ENCODE peak calls at places on chromosomes 3 and 15, in eight cellular contexts. Q, L, Y, N, U, T, O and S are unnamed samples. For H3K36me3, the result is how much of the 10 kb centered on the place peaks cover.

GRCh38 chr3:187291001-187291511 is 481 bp downstream of the MASP1 start:
- DNase-seq in U (no peak), Q (no peak), L (peak), Y (peak), T (no peak), O (peak), N (no peak), S (no peak)

GRCh38 chr3:73848173-73848751 is 223.5 kb upstream of the PDZRN3 start:
- DNase-seq in Y (peak), O (peak), L (no peak), N (no peak), U (no peak), Q (peak), T (peak), S (no peak)

GRCh38 chr3:61848885-61849284 is 287.5 kb downstream of the PTPRG start:
- DNase-seq in Q (no peak), T (peak), L (no peak), N (no peak), O (peak), U (no peak), Y (peak), S (no peak)

GRCh38 chr3:149646181-149646766 is 11.6 kb downstream of the WWTR1 start:
- DNase-seq in Q (peak), L (peak), N (no peak), T (no peak), Y (peak), O (peak), U (peak), S (no peak)

GRCh38 chr15:67180514-67181191 is 73.8 kb downstream of the AAGAB start:
- DNase-seq in T (no peak), Q (no peak), Y (no peak), N (no peak), U (no peak), L (no peak), O (no peak), S (no peak)

GRCh38 chr3:187112934-187113793 is 26.1 kb downstream of the RPL39L start:
- DNase-seq in T (no peak), N (no peak), Y (peak), U (peak), Q (peak), O (peak), L (no peak), S (no peak)

GRCh38 chr15:41341519-41341918 is 8.8 kb downstream of the NUSAP1 start:
- DNase-seq in Q (peak), T (no peak), U (no peak), N (no peak), O (no peak), L (no peak), Y (peak), S (no peak)

GRCh38 chr3:195236076-195236798 is 34.7 kb downstream of the XXYLT1 start:
- DNase-seq in O (no peak), Q (no peak), T (no peak), U (no peak), Y (no peak), N (no peak), L (no peak), S (no peak)

GRCh38 chr3:23202921-23203650 is at the start of gene UBE2E2:
- DNase-seq in T (peak), Y (peak), N (peak), L (peak), U (no peak), O (peak), Q (peak), S (no peak)

GRCh38 chr3:173398111-173398479 is 551 bp downstream of the NLGN1 start:
- DNase-seq in U (no peak), O (peak), Q (no peak), N (no peak), Y (no peak), L (no peak), T (no peak), S (no peak)

GRCh38 chr15:73051811-73052678 is at the start of gene NEO1:
- DNase-seq in T (peak), U (peak), L (peak), Q (peak), N (peak), O (peak), Y (peak), S (no peak)

GRCh38 chr3:188000361-188000861 is 153.5 kb upstream of the LPP start:
- DNase-seq in L (no peak), N (no peak), T (peak), Y (no peak), Q (no peak), U (no peak), O (no peak), S (no peak)

GRCh38 chr15:87207945-87208580 is 1048.5 kb downstream of the NTRK3 start:
- DNase-seq in T (no peak), O (peak), N (no peak), U (no peak), L (no peak), Q (peak), Y (peak), S (no peak)

DNA sequence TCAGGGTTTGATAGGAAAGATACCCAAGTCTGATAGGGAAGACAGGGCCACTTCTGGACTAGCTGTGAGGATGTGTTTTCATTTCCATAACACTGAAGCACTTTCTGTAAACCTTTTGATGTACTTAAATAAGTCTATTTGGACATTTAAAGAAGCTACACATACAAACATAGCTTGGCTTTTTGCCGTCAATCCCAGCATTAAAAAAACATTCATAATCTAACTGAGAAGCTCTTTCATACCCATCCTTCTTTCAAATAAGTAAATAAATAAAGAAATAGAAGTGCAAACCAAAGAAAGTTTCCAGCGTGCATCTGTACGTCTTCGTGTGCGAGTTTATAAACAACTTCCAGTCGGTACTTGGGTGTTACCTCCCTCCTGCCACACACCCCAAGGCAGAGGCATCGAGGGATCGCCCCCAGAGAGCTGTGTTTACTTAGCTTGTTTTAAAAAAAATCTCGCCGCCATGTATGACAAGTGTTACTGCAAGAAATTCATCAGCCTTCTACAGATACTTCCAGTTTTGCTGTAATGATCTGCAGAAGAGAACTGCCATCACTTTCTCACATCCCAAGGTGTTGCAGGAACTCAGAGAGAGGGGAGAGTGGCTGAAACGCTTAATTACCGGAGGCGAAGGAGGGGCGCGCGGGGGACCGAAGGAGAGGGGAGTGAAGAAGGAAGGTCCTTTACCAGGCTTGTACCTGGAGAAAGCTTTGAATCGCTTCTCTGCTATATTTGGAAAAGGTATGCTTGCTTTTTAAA is 9.0 kb upstream of the MEIS2 start:
- DNase-seq in L (no peak), O (no peak), T (no peak), Q (no peak), Y (no peak), N (no peak), U (no peak), S (no peak)
- H3K4me3 ChIP-seq in L (no peak), O (peak), T (no peak), Q (no peak), Y (no peak), N (peak), U (no peak), S (no peak)

DNA sequence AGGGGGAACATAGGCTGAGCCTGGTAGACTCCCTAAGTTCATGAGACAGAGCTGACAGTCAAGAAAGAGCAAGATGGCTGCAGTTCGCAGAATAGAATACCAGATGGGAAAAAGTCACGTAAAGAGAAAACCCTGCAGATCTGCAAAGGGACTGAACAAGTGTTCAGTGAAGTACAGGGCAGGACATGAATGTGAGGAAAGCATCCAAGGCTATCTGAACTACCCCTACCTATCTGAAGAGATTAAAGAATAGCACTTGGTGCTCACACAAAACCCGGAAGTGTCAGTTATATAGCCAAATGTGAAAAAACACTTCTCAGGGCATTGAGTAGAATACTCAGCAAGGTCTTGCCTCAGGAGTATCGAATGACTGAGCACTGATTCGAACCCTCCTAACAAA is 44.0 kb downstream of the GOLGB1 start:
- DNase-seq in N (no peak), O (no peak), T (no peak), L (no peak), U (no peak), Q (no peak), Y (peak), S (no peak)
- H3K36me3 ChIP-seq in N (under half), O (under half), T (under half), L (under half), U (under half), Q (under half), Y (under half), S (under half)

DNA sequence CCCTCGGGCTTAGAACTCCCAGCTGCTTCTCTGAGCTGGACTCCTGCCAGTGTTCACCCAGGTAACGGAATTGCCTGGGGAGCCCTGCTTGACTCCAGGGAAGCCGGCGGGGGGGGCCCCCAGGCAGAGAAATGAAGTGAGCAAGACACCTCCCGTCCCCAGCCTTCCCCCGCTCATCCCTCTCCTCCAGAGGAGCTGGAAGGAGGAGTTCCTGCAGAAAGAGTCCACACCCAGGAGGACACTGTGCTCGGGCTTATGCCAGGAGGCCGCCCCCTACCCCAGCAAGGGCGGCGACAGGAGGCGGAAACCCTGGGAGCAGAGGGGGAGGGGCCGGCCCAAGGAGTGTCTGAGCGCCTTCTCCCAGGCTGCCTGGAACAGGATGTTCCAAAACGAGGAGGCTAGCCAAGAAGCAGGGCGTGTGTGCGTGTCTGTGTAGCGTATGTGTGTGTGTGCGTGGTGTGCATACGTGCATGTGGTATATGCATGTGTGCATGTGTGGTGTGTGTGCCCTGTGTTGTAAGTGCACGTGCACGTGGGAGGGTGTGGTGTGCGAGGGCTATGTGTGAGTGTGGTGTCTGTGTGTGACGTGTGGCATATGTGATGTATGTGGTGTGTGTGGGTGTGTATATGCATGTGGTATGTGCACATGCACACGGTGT is 511.3 kb downstream of the SHQ1 start:
- DNase-seq in Y (peak), T (peak), O (peak), U (no peak), Q (peak), N (peak), L (no peak), S (no peak)
- H3K4me3 ChIP-seq in Y (no peak), T (no peak), O (peak), U (no peak), Q (peak), N (peak), L (no peak), S (no peak)

GRCh38 chr3:146148468-146148931 is 12.5 kb downstream of the PLOD2 start:
- DNase-seq in U (no peak), Q (peak), T (no peak), O (no peak), N (no peak), Y (peak), L (no peak), S (no peak)
- H3K36me3 ChIP-seq in U (under half), Q (under half), T (under half), O (under half), N (under half), Y (under half), L (half or more), S (under half)

GRCh38 chr15:71807691-71808091 is 2.7 kb upstream of the NR2E3 start:
- DNase-seq in L (peak), Y (peak), N (no peak), O (no peak), Q (no peak), T (no peak), U (no peak), S (no peak)
- H3K4me3 ChIP-seq in L (no peak), Y (no peak), N (peak), O (no peak), Q (no peak), T (no peak), U (no peak), S (no peak)

GRCh38 chr3:112010631-112011030 is 11.9 kb downstream of the TAGLN3 start:
- DNase-seq in U (no peak), T (no peak), O (no peak), N (no peak), Y (peak), Q (no peak), L (no peak), S (no peak)
- H3K36me3 ChIP-seq in U (under half), T (under half), O (under half), N (under half), Y (under half), Q (under half), L (under half), S (under half)

GRCh38 chr15:44441095-44441501 is 13.7 kb downstream of the CTDSPL2 start:
- DNase-seq in N (no peak), Y (no peak), L (no peak), U (no peak), Q (no peak), O (no peak), T (no peak), S (no peak)
- H3K4me3 ChIP-seq in N (no peak), Y (no peak), L (no peak), U (no peak), Q (no peak), O (no peak), T (no peak), S (no peak)

GRCh38 chr3:43248194-43248593 is 38.1 kb upstream of the SNRK start:
- DNase-seq in T (no peak), L (peak), O (no peak), U (no peak), Q (no peak), N (no peak), Y (no peak), S (no peak)
- H3K36me3 ChIP-seq in T (under half), L (under half), O (under half), U (under half), Q (under half), N (under half), Y (under half), S (under half)

DNA sequence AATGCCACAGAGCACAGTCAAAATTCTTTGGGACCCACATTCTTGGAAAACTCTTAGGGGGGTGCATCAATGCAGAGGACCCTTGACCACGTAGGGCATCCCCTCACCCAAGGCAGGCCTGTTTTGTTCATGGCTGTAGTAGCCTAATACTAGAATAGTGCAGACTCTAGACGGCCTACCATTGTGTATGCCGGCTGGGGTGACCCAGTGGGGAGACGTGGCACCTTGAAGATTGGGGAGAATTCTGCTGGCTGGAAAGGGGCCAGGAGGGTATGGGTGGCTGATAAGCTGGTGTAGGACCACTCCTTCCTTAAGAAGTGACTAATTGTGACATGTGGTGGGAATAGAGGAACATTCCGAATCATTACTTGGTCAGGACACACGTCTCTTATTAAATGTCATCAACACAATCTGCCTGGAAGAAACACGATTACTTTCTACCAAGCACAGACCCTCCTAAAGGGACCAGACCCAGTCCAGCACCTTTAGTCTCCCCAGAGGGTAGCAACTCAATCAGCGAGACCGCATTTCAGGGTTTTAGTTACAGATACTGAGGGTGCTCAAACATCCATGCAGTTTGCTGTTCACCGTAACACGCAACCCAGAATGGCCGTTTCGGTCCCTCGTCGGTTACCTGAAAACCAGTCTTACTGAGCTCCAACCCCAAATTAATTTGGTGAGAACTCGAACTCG is 1.8 kb upstream of the KLF13 start:
- DNase-seq in U (no peak), O (no peak), L (no peak), N (no peak), Q (no peak), Y (no peak), T (no peak), S (no peak)
- H3K4me3 ChIP-seq in U (peak), O (peak), L (peak), N (peak), Q (peak), Y (peak), T (peak), S (peak)